ENCODE peak calls at places on chromosomes 13 and 19, in six cellular contexts. W is foreskin fibroblast, N is EL, T is mesendoderm, S is heart right ventricle, Z is T-helper 9 cell. R is an unnamed sample.
A peak's percentile ranks its signal among the peaks of the same experiment; 100 is the strongest.

GRCh38 chr19:18046066-18046718 is 38.2 kb downstream of the ARRDC2 start:
- DNase-seq in Z (no peak), S (no peak), W (peak; percentile 91), T (peak; percentile 18), N (peak; percentile 97), R (no peak)

GRCh38 chr13:77028202-77028601 is 1.2 kb upstream of the FBXL3 start:
- DNase-seq in S (no peak), T (peak; percentile 25), W (peak; percentile 60), Z (no peak), N (peak; percentile 44), R (no peak)

GRCh38 chr13:30371649-30372265 is 50.5 kb upstream of the UBE2L5 start:
- DNase-seq in T (no peak), W (peak; percentile 53), S (no peak), Z (peak; percentile 56), N (peak; percentile 54), R (no peak)

GRCh38 chr13:71378992-71379905 is 487.8 kb downstream of the DACH1 start:
- DNase-seq in N (no peak), S (no peak), T (peak; percentile 2), Z (no peak), W (peak; percentile 29), R (no peak)

GRCh38 chr19:10600149-10600548 is 13.0 kb upstream of the AP1M2 start:
- DNase-seq in W (no peak), T (no peak), Z (no peak), N (no peak), S (no peak), R (no peak)

GRCh38 chr19:7460562-7460966 is 28.3 kb downstream of the PEX11G start:
- DNase-seq in W (no peak), T (peak; percentile 67), S (no peak), Z (no peak), N (peak; percentile 86), R (no peak)

GRCh38 chr13:36038785-36039415 is 92.3 kb downstream of the DCLK1 start:
- DNase-seq in N (no peak), Z (no peak), W (peak; percentile 11), T (no peak), S (no peak), R (no peak)

GRCh38 chr13:79379274-79379673 is 26.8 kb downstream of the RBM26 start:
- DNase-seq in T (no peak), S (no peak), Z (no peak), W (no peak), N (no peak), R (no peak)

GRCh38 chr19:3343619-3344502 is 22.5 kb upstream of the NFIC start:
- DNase-seq in T (peak; percentile 55), S (peak; percentile 76), N (peak; percentile 79), Z (no peak), W (peak; percentile 93), R (peak; percentile 91)

GRCh38 chr19:50205681-50206138 is 2.3 kb downstream of the MYH14 start:
- DNase-seq in Z (no peak), N (no peak), T (no peak), S (no peak), W (no peak), R (no peak)

GRCh38 chr13:60431108-60431700 is 34.2 kb downstream of the TDRD3 start:
- DNase-seq in S (no peak), T (peak; percentile 73), W (peak; percentile 59), Z (no peak), N (peak; percentile 59), R (no peak)

GRCh38 chr13:42168497-42168896 is 103.5 kb upstream of the AKAP11 start:
- DNase-seq in Z (no peak), S (no peak), N (no peak), W (no peak), T (no peak), R (no peak)

GRCh38 chr19:43625918-43626579 is 6.6 kb upstream of the ZNF428 start:
- DNase-seq in S (peak; percentile 24), Z (no peak), N (no peak), W (peak; percentile 25), T (peak; percentile 57), R (no peak)

GRCh38 chr19:44753932-44754742 is 5.6 kb downstream of the BCL3 start:
- DNase-seq in Z (peak; percentile 37), S (peak; percentile 94), N (peak; percentile 89), T (peak; percentile 69), W (peak; percentile 86), R (peak; percentile 98)

GRCh38 chr19:7083076-7083956 is 13.8 kb downstream of the ZNF557 start:
- DNase-seq in Z (no peak), N (no peak), W (peak; percentile 10), S (no peak), T (peak; percentile 70), R (no peak)

GRCh38 chr19:58399903-58400637 is 4.6 kb downstream of the RNF225 start:
- DNase-seq in T (no peak), N (no peak), S (no peak), W (peak; percentile 51), Z (no peak), R (no peak)

GRCh38 chr19:21321996-21322395 is 7.2 kb downstream of the ZNF708 start:
- DNase-seq in Z (no peak), N (peak; percentile 51), T (peak; percentile 8), W (no peak), S (no peak), R (no peak)

GRCh38 chr19:33464010-33464732 is 57.4 kb downstream of the PEPD start:
- DNase-seq in Z (no peak), S (no peak), T (no peak), W (no peak), N (no peak), R (no peak)

GRCh38 chr13:80359459-80360297 is 18.8 kb upstream of the SPRY2 start:
- DNase-seq in N (no peak), Z (no peak), W (no peak), T (peak; percentile 96), S (no peak), R (no peak)

GRCh38 chr19:50722248-50723013 is 733 bp upstream of the CLEC11A start:
- DNase-seq in N (peak; percentile 39), S (no peak), Z (no peak), W (peak; percentile 58), T (no peak), R (no peak)

GRCh38 chr13:112521073-112521685 is 66.8 kb downstream of the TUBGCP3 start:
- DNase-seq in S (no peak), N (no peak), Z (no peak), W (no peak), T (no peak), R (no peak)

GRCh38 chr19:17424743-17425365 is 5.0 kb downstream of the MVB12A start:
- DNase-seq in W (peak; percentile 56), T (peak; percentile 85), N (peak; percentile 27), S (peak; percentile 34), Z (no peak), R (peak; percentile 52)

GRCh38 chr13:73034901-73035300 is 23.9 kb upstream of the KLF5 start:
- DNase-seq in S (no peak), Z (no peak), W (no peak), N (no peak), T (no peak), R (no peak)

GRCh38 chr19:33629826-33630375 is 8.1 kb downstream of the CHST8 start:
- DNase-seq in T (no peak), Z (no peak), N (no peak), W (no peak), S (no peak), R (no peak)

GRCh38 chr13:33379597-33379996 is 94.0 kb upstream of the STARD13 start:
- DNase-seq in Z (no peak), W (no peak), S (no peak), T (peak; percentile 89), N (no peak), R (no peak)

GRCh38 chr13:33865945-33866344 is 48.0 kb downstream of the RFC3 start:
- DNase-seq in W (no peak), Z (no peak), T (no peak), N (no peak), S (no peak), R (no peak)

GRCh38 chr19:7928741-7929701 is 3.1 kb upstream of the CTXN1 start:
- DNase-seq in S (no peak), N (peak; percentile 87), W (peak; percentile 87), Z (peak; percentile 71), T (peak; percentile 91), R (no peak)

GRCh38 chr19:51440846-51441409 is 17.3 kb downstream of the SIGLEC8 start:
- DNase-seq in W (no peak), Z (no peak), N (no peak), S (no peak), T (no peak), R (no peak)

GRCh38 chr19:30369833-30370232 is 2.4 kb upstream of the ZNF536 start:
- DNase-seq in Z (no peak), S (no peak), N (no peak), T (no peak), W (no peak), R (no peak)

GRCh38 chr19:3176715-3177501 is 1.7 kb upstream of the S1PR4 start:
- DNase-seq in W (peak; percentile 70), T (peak; percentile 49), N (peak; percentile 79), Z (peak; percentile 65), S (no peak), R (no peak)

GRCh38 chr19:34208485-34208884 is 36.2 kb downstream of the LSM14A start:
- DNase-seq in S (no peak), Z (no peak), W (no peak), N (no peak), T (no peak), R (no peak)

GRCh38 chr13:107866007-107866665 is 349.2 kb downstream of the LIG4 start:
- DNase-seq in W (peak; percentile 26), N (no peak), T (peak; percentile 80), Z (no peak), S (no peak), R (no peak)

GRCh38 chr13:30837227-30838159 is 68.6 kb upstream of the MEDAG start:
- DNase-seq in Z (no peak), N (no peak), T (peak; percentile 56), W (no peak), S (no peak), R (no peak)

GRCh38 chr19:45254044-45254531 is 3.0 kb downstream of the MARK4 start:
- DNase-seq in S (no peak), W (no peak), T (peak; percentile 36), Z (no peak), N (no peak), R (no peak)

GRCh38 chr19:38268539-38268938 is 4.2 kb downstream of the SPINT2 start:
- DNase-seq in S (no peak), N (no peak), T (no peak), W (no peak), Z (no peak), R (no peak)

GRCh38 chr19:3914199-3914598 is 18.7 kb upstream of the NMRK2 start:
- DNase-seq in S (no peak), T (peak; percentile 13), W (no peak), Z (no peak), N (no peak), R (no peak)